ENCODE peak calls at places on chromosomes 11 and 22, in nine cellular contexts. A, K, B, C, H, D, X, M and G are unnamed samples. For H3K4me1, the result is how much of the 10 kb centered on the place peaks cover.

GRCh38 chr22:49923445-49923844 is 5.0 kb downstream of the CRELD2 start:
- DNase-seq in X (no peak), M (no peak), D (no peak), B (peak), H (no peak), A (peak), K (no peak), C (no peak), G (no peak)

GRCh38 chr11:126544311-126545056 is 189.0 kb downstream of the ST3GAL4 start:
- DNase-seq in H (no peak), D (peak), A (peak), C (no peak), B (peak), M (no peak), X (peak), K (peak), G (peak)

GRCh38 chr11:1165256-1166041 is 7.7 kb downstream of the MUC5AC start:
- DNase-seq in X (no peak), A (no peak), D (no peak), C (peak), B (no peak), K (no peak), M (no peak), H (no peak), G (no peak)

GRCh38 chr22:33519140-33519973 is 400.9 kb downstream of the LARGE1 start:
- DNase-seq in X (peak), K (peak), D (peak), C (peak), B (peak), H (no peak), A (peak), M (peak), G (peak)

GRCh38 chr11:27201454-27202302 is 161.1 kb downstream of the BBOX1 start:
- DNase-seq in D (peak), B (peak), C (peak), A (peak), M (peak), K (no peak), H (peak), X (no peak), G (peak)

GRCh38 chr11:88480217-88480616 is 142.7 kb upstream of the CTSC start:
- DNase-seq in H (no peak), M (no peak), X (no peak), K (no peak), A (peak), C (no peak), B (peak), D (no peak), G (no peak)

GRCh38 chr11:104798794-104799193 is 99.5 kb downstream of the CASP12 start:
- DNase-seq in B (peak), D (no peak), M (no peak), H (no peak), C (no peak), K (no peak), A (no peak), X (no peak), G (no peak)

GRCh38 chr11:12693485-12694181 is 19.4 kb downstream of the TEAD1 start:
- DNase-seq in C (peak), A (peak), K (no peak), D (peak), M (peak), H (peak), B (peak), X (no peak), G (peak)

GRCh38 chr11:110349109-110349996 is 52.9 kb upstream of the RDX start:
- DNase-seq in M (no peak), C (no peak), H (no peak), X (no peak), B (no peak), D (no peak), A (no peak), K (peak), G (no peak)

GRCh38 chr11:125170001-125170405 is 5.5 kb downstream of the PKNOX2 start:
- DNase-seq in H (no peak), C (no peak), D (no peak), B (no peak), X (no peak), A (peak), K (peak), M (no peak), G (no peak)

GRCh38 chr11:35146074-35146521 is 7.1 kb downstream of the CD44 start:
- DNase-seq in D (no peak), M (peak), X (no peak), A (no peak), H (no peak), C (no peak), B (no peak), K (no peak), G (no peak)

GRCh38 chr11:84855846-84856245 is 771.3 kb downstream of the DLG2 start:
- DNase-seq in H (no peak), X (no peak), M (peak), A (peak), K (no peak), B (peak), D (no peak), C (no peak), G (no peak)

DNA sequence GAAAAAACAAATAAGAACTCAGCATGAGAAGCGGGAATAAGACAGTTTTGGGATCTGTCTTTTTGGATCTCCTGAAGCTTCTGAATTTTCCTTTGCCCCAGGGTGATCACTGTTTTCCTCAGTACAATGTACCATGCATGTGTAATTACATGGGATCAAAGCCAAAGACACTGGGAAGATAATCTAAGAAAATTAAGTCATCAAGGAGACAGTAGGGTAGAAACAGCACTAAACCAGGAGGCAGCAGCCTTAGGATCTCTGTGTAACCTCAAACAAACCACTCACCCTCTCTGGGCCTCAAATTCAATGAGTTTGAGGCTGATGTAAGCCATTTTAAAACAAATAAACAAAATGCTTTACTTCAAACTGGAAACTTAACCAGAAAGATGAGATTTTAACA is 77.1 kb downstream of the RAB30 start:
- DNase-seq in M (no peak), K (no peak), B (peak), A (no peak), C (no peak), D (no peak), H (no peak), X (no peak), G (no peak)
- H3K4me3 ChIP-seq in M (no peak), K (no peak), B (no peak), A (no peak), C (no peak), D (no peak), H (no peak), X (no peak), G (no peak)

DNA sequence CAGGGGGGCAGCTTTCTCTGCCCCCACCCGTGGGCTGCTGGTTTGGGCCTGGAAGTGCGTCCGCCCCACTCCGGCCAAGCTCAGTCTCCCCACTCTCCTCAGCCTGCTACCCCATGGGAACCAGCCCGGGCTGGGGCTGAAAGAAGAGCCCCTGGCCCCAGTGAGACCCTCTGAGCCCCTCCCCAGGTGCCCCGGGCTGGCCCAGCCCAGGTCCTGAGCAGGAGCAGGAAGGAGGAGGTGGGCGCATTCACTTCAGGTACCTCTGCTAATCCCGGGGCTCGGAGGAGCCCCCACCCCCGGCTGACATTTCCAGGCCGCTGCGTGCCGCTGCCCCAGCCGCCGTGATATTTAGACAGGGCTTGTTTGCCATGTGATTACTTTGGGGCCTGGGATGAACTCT is 8.7 kb upstream of the TH start:
- DNase-seq in M (no peak), K (no peak), X (no peak), C (no peak), H (no peak), B (no peak), A (no peak), D (no peak), G (no peak)
- H3K4me1 ChIP-seq in M (under half), K (under half), X (under half), C (under half), H (under half), B (under half), A (under half), D (under half), G (under half)

GRCh38 chr11:66843776-66844495 is 695 bp downstream of the RCE1 start:
- DNase-seq in A (no peak), D (no peak), C (no peak), X (no peak), K (no peak), H (no peak), B (no peak), M (no peak), G (no peak)

GRCh38 chr11:66845876-66846212 is 2.6 kb downstream of the RCE1 start:
- DNase-seq in C (no peak), H (no peak), X (no peak), B (no peak), A (no peak), D (no peak), K (no peak), M (no peak), G (no peak)

GRCh38 chr11:66845143-66845875 is 2.1 kb downstream of the RCE1 start:
- DNase-seq in H (no peak), M (no peak), X (no peak), C (no peak), B (no peak), D (no peak), K (no peak), A (no peak), G (no peak)

GRCh38 chr11:66842896-66843775 is at the start of gene RCE1:
- DNase-seq in D (peak), C (peak), X (peak), H (peak), K (peak), A (peak), B (peak), M (peak), G (peak)

GRCh38 chr11:66844496-66845142 is 1.4 kb downstream of the RCE1 start:
- DNase-seq in A (no peak), K (no peak), X (no peak), D (no peak), M (no peak), B (no peak), H (no peak), C (no peak), G (no peak)
- H3K4me3 ChIP-seq in A (peak), K (peak), X (peak), D (peak), M (peak), B (peak), H (no peak), C (peak), G (peak)

DNA sequence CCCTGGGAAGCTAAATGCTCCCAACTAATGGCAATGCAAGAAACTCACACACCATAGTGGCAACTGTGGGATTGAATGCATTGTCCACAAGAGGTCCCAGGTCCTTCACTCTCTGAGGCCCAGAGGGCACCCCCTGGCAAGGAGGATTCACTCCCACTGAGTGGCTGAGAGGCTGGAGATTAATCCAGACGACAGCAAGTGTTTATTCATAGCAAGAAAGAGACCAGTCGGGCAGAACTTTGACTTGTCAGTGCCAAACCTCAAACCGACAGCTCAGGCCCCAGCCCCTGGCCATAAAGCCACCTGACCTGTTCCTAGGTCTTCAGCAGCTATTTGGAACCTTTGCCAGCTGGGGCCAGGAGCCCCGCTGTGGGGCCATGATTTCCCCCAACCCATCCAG is 54.5 kb upstream of the MPEG1 start:
- DNase-seq in M (peak), B (no peak), D (no peak), K (no peak), C (no peak), H (no peak), A (no peak), X (no peak), G (no peak)
- H3K4me1 ChIP-seq in M (half or more), B (under half), D (under half), K (under half), C (under half), H (under half), A (under half), X (under half), G (under half)

GRCh38 chr11:134266440-134266839 is 9.7 kb upstream of the GLB1L3 start:
- DNase-seq in K (no peak), A (no peak), X (no peak), H (no peak), B (no peak), D (no peak), C (no peak), M (peak), G (no peak)
- H3K4me3 ChIP-seq in K (no peak), A (no peak), X (no peak), H (no peak), B (no peak), D (no peak), C (no peak), M (no peak), G (no peak)

GRCh38 chr11:130514316-130514715 is 65.9 kb downstream of the ADAMTS15 start:
- DNase-seq in X (no peak), B (peak), M (no peak), C (no peak), A (peak), K (no peak), D (no peak), H (no peak), G (no peak)
- H3K4me1 ChIP-seq in X (under half), B (under half), M (under half), C (under half), A (under half), K (under half), D (under half), H (under half), G (under half)

DNA sequence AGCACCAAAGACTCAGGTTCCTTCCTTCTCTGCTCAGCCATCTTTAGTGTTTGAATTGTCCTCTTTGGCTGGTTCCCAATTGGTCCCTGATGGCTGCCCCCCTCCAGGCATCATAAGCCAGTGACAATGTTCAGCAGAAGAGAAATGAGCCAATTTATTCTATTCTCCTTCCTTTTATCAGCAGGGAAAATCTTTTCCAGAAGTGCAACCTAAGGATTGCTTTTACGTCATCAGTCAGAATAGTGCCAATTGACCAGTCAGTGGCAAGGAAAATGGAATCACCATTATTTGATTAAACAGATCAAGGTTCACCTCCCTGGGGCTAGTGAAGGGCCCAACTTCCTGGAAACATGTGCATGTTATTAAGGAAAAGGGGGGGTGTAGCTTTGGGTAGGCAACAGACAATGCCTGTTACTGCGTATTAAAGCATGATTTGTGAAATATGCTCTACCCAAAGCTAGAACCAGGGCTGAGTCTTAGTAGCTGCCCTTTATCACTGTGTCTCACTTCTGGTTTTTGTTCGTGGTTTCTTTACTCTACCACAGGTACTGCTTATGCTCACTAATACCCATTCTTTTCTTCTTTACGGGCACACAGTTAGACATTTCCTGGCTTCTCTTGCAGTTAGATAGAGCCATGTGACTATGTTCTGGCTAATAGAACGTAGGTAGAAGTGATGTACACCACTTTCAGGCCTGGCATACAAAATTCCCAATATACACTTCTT is 12.6 kb upstream of the DBX1 start:
- DNase-seq in X (no peak), C (no peak), A (no peak), H (no peak), B (no peak), M (no peak), K (no peak), D (no peak), G (no peak)
- H3K4me3 ChIP-seq in X (no peak), C (no peak), A (no peak), H (no peak), B (no peak), M (no peak), K (no peak), D (no peak), G (no peak)

DNA sequence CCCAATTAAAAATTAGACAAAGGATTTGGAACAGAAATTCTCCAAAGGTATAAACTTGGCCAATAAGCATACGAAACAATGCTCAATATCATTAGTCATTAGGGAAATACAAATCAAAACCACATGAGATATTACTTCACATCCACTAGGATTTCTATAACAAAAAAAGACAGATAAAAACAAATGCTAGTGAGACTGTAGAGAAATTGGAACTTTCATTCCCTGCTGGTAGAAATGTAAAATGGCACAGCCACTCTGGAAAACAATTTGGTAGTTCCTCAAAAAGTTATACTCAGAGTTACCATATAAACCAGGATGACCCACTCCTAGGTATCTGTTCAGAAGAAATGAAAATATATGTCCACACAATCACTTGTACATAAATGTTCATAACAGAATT is 71.6 kb downstream of the RPL27A start:
- DNase-seq in B (peak), D (no peak), A (no peak), C (no peak), X (no peak), K (no peak), H (no peak), M (no peak), G (no peak)
- H3K4me1 ChIP-seq in B (under half), D (under half), A (under half), C (under half), X (under half), K (under half), H (under half), M (under half), G (under half)

DNA sequence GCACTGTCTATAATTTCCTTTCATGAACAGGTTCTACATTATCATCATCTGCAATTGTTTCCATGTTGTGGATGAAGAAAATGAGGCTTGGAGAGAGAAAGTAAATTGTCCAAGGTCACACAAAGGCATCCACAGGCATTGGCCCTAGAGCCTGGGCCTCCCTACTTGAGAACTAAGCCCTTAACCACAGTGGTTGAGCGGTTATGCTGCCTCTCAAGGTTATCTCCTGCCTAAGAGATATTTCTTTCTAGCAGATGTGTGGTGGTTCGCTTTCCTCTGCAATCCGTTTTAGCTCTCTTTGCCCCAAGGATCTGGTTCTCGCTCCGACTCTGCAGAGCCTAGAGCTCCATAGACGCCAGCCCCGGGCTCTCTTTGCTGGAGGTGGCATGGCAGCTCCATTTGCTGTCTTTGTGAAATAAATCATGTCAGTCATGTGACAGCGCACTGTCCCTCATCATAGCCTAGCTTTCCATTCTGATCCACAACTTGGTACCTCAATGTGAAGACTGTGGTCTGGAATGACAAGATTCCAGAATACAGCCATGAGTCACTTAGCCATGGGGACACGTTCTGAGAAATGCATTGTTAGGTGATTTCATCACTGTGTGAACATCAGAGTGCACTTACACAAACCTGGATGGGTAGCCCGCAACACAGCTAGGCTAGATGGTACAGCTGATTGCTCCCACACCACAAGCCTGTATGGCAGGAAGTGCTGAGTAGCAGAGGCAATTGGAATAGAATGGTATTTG is 27.2 kb downstream of the RPS6KA4 start:
- DNase-seq in B (no peak), X (no peak), H (no peak), M (peak), K (no peak), A (peak), D (no peak), C (no peak), G (no peak)
- H3K4me3 ChIP-seq in B (no peak), X (no peak), H (no peak), M (no peak), K (no peak), A (no peak), D (no peak), C (no peak), G (no peak)

DNA sequence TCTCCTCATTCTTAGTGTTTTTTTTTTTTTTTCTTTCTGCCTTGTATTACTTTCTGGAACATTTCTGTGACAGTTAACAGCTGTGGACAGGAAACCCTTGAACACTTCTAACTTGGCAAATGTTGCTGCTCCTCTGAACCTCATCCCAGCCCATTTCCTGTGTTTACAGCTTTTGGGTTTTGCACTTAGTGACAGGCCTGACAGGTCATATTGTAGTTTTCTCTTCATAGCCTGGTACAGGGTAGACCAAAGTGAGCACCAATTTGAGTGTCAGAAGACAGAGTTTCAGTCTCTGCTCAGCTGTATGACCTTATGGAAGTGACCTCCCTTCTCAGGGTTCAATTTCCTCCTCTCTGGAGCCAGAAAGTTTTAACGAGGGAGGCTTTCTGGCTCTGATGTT is 91.6 kb downstream of the STIM1 start:
- DNase-seq in K (no peak), X (no peak), M (no peak), C (no peak), A (peak), B (peak), D (peak), H (peak), G (no peak)
- H3K4me1 ChIP-seq in K (under half), X (under half), M (under half), C (half or more), A (under half), B (under half), D (under half), H (half or more), G (under half)